ENCODE peak calls at places on chromosomes 3 and 15, in four cellular contexts. E, M, S and Y are unnamed samples.

GRCh38 chr3:127889976-127890650 is 24.9 kb upstream of the KBTBD12 start:
- DNase-seq in E (no peak), M (peak), S (no peak), Y (no peak)

GRCh38 chr3:97719156-97719821 is 45.3 kb upstream of the ARL6 start:
- DNase-seq in E (peak), M (peak), S (peak), Y (peak)

GRCh38 chr3:188956839-188957489 is 214.8 kb upstream of the TPRG1 start:
- DNase-seq in E (no peak), M (peak), S (peak), Y (peak)

GRCh38 chr3:151016421-151016820 is 43.9 kb upstream of the CLRN1 start:
- DNase-seq in E (no peak), M (no peak), S (no peak), Y (no peak)

GRCh38 chr15:41921167-41921566 is 27.3 kb upstream of the SPTBN5 start:
- DNase-seq in E (no peak), M (no peak), S (peak), Y (no peak)

GRCh38 chr3:198081421-198081844 is 121.4 kb downstream of the LMLN start:
- DNase-seq in E (no peak), M (no peak), S (no peak), Y (no peak)

GRCh38 chr3:120469440-120470415 is 18.9 kb upstream of the FSTL1 start:
- DNase-seq in E (no peak), M (no peak), S (no peak), Y (peak)

GRCh38 chr15:63063877-63064409 is 21.4 kb downstream of the TPM1 start:
- DNase-seq in E (no peak), M (no peak), S (no peak), Y (no peak)

GRCh38 chr15:58179206-58179605 is 41.0 kb downstream of the AQP9 start:
- DNase-seq in E (no peak), M (no peak), S (no peak), Y (no peak)

GRCh38 chr3:181872887-181873286 is 161.2 kb downstream of the SOX2 start:
- DNase-seq in E (no peak), M (no peak), S (no peak), Y (no peak)

GRCh38 chr3:62672270-62672987 is 202.8 kb downstream of the CADPS start:
- DNase-seq in E (peak), M (no peak), S (peak), Y (no peak)

GRCh38 chr15:38685686-38686339 is 121.2 kb upstream of the RASGRP1 start:
- DNase-seq in E (no peak), M (no peak), S (no peak), Y (no peak)

GRCh38 chr3:49469037-49469875 is 811 bp upstream of the DAG1 start:
- DNase-seq in E (peak), M (peak), S (peak), Y (peak)

GRCh38 chr3:183050706-183051105 is 48.6 kb downstream of the MCCC1 start:
- DNase-seq in E (no peak), M (no peak), S (no peak), Y (no peak)

GRCh38 chr3:143895805-143896204 is 47.5 kb upstream of the SLC9A9 start:
- DNase-seq in E (no peak), M (no peak), S (peak), Y (no peak)

GRCh38 chr3:40262331-40262730 is 47.2 kb upstream of the EIF1B start:
- DNase-seq in E (no peak), M (no peak), S (no peak), Y (no peak)

GRCh38 chr3:119240101-119240581 is 537 bp downstream of the B4GALT4 start:
- DNase-seq in E (no peak), M (peak), S (peak), Y (no peak)

GRCh38 chr3:117281371-117281770 is 571.8 kb downstream of the TUSC7 start:
- DNase-seq in E (no peak), M (no peak), S (no peak), Y (no peak)

GRCh38 chr3:107599755-107600122 is 77.0 kb downstream of the BBX start:
- DNase-seq in E (no peak), M (no peak), S (no peak), Y (no peak)

GRCh38 chr3:31948255-31948654 is 32.8 kb downstream of the OSBPL10 start:
- DNase-seq in E (no peak), M (no peak), S (no peak), Y (no peak)

GRCh38 chr3:129383292-129383860 is 45.1 kb downstream of the EFCAB12 start:
- DNase-seq in E (peak), M (peak), S (peak), Y (peak)

GRCh38 chr15:29259233-29259632 is 10.4 kb downstream of the NSMCE3 start:
- DNase-seq in E (no peak), M (no peak), S (no peak), Y (no peak)

GRCh38 chr3:54917862-54918261 is 10.0 kb downstream of the LRTM1 start:
- DNase-seq in E (no peak), M (no peak), S (no peak), Y (no peak)

GRCh38 chr3:79012946-79013362 is 754.8 kb downstream of the ROBO1 start:
- DNase-seq in E (no peak), M (no peak), S (no peak), Y (no peak)

GRCh38 chr15:28047277-28047676 is 51.8 kb downstream of the OCA2 start:
- DNase-seq in E (no peak), M (no peak), S (no peak), Y (no peak)

GRCh38 chr3:186551387-186551786 is 7.2 kb upstream of the CRYGS start:
- DNase-seq in E (no peak), M (no peak), S (no peak), Y (no peak)

GRCh38 chr3:130925628-130926027 is 31.7 kb downstream of the ATP2C1 start:
- DNase-seq in E (no peak), M (no peak), S (no peak), Y (peak)

GRCh38 chr15:40106203-40107161 is 2.2 kb downstream of the BMF start:
- DNase-seq in E (peak), M (no peak), S (peak), Y (no peak)

GRCh38 chr3:72052841-72053409 is 268.0 kb upstream of the PROK2 start:
- DNase-seq in E (no peak), M (no peak), S (no peak), Y (no peak)

GRCh38 chr3:55959681-55960080 is 472.6 kb upstream of the WNT5A start:
- DNase-seq in E (no peak), M (no peak), S (no peak), Y (no peak)

GRCh38 chr3:63679181-63679580 is 26.7 kb downstream of the SNTN start:
- DNase-seq in E (no peak), M (no peak), S (no peak), Y (no peak)

GRCh38 chr15:70541511-70541910 is 221.8 kb downstream of the UACA start:
- DNase-seq in E (no peak), M (no peak), S (no peak), Y (no peak)

GRCh38 chr3:143109861-143110260 is 9.7 kb upstream of the CHST2 start:
- DNase-seq in E (no peak), M (no peak), S (no peak), Y (no peak)

GRCh38 chr15:28264166-28264565 is 57.8 kb downstream of the HERC2 start:
- DNase-seq in E (no peak), M (no peak), S (no peak), Y (no peak)